ENCODE peak calls at places on chromosomes 2 and 18, in six cellular contexts. D is left ventricle myocardium inferior; E is keratinocyte; P is cardiac muscle cell; F is astrocyte of the spinal cord; S is CD8-positive, alpha-beta T cell. U is an unnamed sample.
A peak's percentile ranks its signal among the peaks of the same experiment; 100 is the strongest.

GRCh38 chr18:48742304-48742703 is 203.5 kb downstream of the CTIF start:
- DNase-seq in E (no peak), D (no peak), S (no peak), P (no peak), F (no peak), U (no peak)

GRCh38 chr2:99827296-99827999 is 314.9 kb downstream of the AFF3 start:
- DNase-seq in D (no peak), F (no peak), E (no peak), P (no peak), S (no peak), U (no peak)

GRCh38 chr2:97678217-97678762 is 8.8 kb downstream of the C2orf92 start:
- DNase-seq in D (no peak), E (no peak), P (no peak), F (no peak), S (no peak), U (no peak)

GRCh38 chr18:5107990-5108389 is 89.1 kb downstream of the AKAIN1 start:
- DNase-seq in S (no peak), P (no peak), D (no peak), E (no peak), F (no peak), U (no peak)

GRCh38 chr2:99787011-99787410 is 297.2 kb upstream of the REV1 start:
- DNase-seq in P (no peak), S (no peak), E (no peak), D (no peak), F (no peak), U (no peak)

GRCh38 chr18:11156977-11157376 is 7.6 kb upstream of the PIEZO2 start:
- DNase-seq in P (no peak), D (no peak), F (no peak), E (no peak), S (no peak), U (no peak)

GRCh38 chr2:85949280-85949679 is 60.5 kb upstream of the ST3GAL5 start:
- DNase-seq in P (peak; percentile 72), F (no peak), D (no peak), S (no peak), E (no peak), U (no peak)

GRCh38 chr2:213251618-213252017 is 32.6 kb upstream of the SPAG16 start:
- DNase-seq in F (peak; percentile 84), S (no peak), D (no peak), E (peak; percentile 25), P (peak; percentile 89), U (no peak)

GRCh38 chr18:22930089-22930713 is 2.9 kb upstream of the RBBP8 start:
- DNase-seq in F (peak; percentile 71), P (peak; percentile 77), S (peak; percentile 82), E (no peak), D (peak; percentile 58), U (peak; percentile 70)

GRCh38 chr2:10909050-10909995 is 2.4 kb upstream of the KCNF1 start:
- DNase-seq in D (no peak), P (no peak), E (no peak), S (no peak), F (no peak), U (no peak)

GRCh38 chr2:74919827-74920226 is 38.6 kb upstream of the POLE4 start:
- DNase-seq in D (peak; percentile 60), E (no peak), F (peak; percentile 47), P (peak; percentile 70), S (peak; percentile 83), U (peak; percentile 25)

GRCh38 chr18:3605562-3606443 is 155.8 kb downstream of the TGIF1 start:
- DNase-seq in E (no peak), S (peak; percentile 56), F (peak; percentile 68), D (no peak), P (peak; percentile 66), U (no peak)

GRCh38 chr18:24918257-24918656 is 433.7 kb downstream of the ZNF521 start:
- DNase-seq in F (no peak), P (no peak), D (no peak), S (no peak), E (no peak), U (no peak)

GRCh38 chr2:137929504-137929886 is 34.8 kb upstream of the HNMT start:
- DNase-seq in S (no peak), D (no peak), P (no peak), E (no peak), F (no peak), U (no peak)

GRCh38 chr2:11356760-11357159 is 12.3 kb upstream of the ROCK2 start:
- DNase-seq in E (no peak), S (no peak), D (no peak), F (no peak), P (no peak), U (no peak)

GRCh38 chr2:205261631-205262030 is 420.7 kb upstream of the NRP2 start:
- DNase-seq in E (no peak), F (no peak), S (no peak), P (no peak), D (no peak), U (no peak)

GRCh38 chr18:29378739-29379138 is 1201.8 kb upstream of the CDH2 start:
- DNase-seq in D (no peak), S (no peak), F (peak; percentile 3), P (no peak), E (no peak), U (no peak)

GRCh38 chr2:52611757-52612156 is 1155.8 kb upstream of the CHAC2 start:
- DNase-seq in P (no peak), E (no peak), S (no peak), F (no peak), D (no peak), U (no peak)

GRCh38 chr2:123438277-123439050 is 586.6 kb upstream of the CNTNAP5 start:
- DNase-seq in S (no peak), E (no peak), F (no peak), P (peak; percentile 29), D (no peak), U (no peak)

GRCh38 chr2:219058541-219059374 is 2.0 kb downstream of the IHH start:
- DNase-seq in P (peak; percentile 35), F (no peak), D (peak; percentile 50), E (no peak), S (no peak), U (no peak)

GRCh38 chr2:219057709-219058540 is 2.8 kb downstream of the IHH start:
- DNase-seq in P (peak; percentile 73), E (no peak), F (peak; percentile 57), S (peak; percentile 83), D (peak; percentile 73), U (peak; percentile 69)

GRCh38 chr2:219059375-219059724 is 1.4 kb downstream of the IHH start:
- DNase-seq in S (no peak), P (no peak), F (no peak), D (no peak), E (no peak), U (no peak)

GRCh38 chr2:219060821-219061791 is at the start of gene IHH:
- DNase-seq in S (no peak), F (no peak), P (peak; percentile 20), D (no peak), E (no peak), U (no peak)

GRCh38 chr2:219059725-219060682 is 717 bp downstream of the IHH start:
- DNase-seq in F (no peak), E (no peak), P (no peak), D (no peak), S (no peak), U (no peak)
- H3K4me3 ChIP-seq in F (no peak overlapping the region), E (no peak overlapping the region), P (no peak overlapping the region), D (peak overlapping the region; percentile 55), S (peak overlapping the region; percentile 15), U (peak overlapping the region; percentile 9)

GRCh38 chr2:182818541-182819308 is 47.7 kb downstream of the FRZB start:
- DNase-seq in S (no peak), P (no peak), F (no peak), E (no peak), D (no peak), U (no peak)
- H3K4me3 ChIP-seq in S (no peak overlapping the region), P (no peak overlapping the region), F (no peak overlapping the region), E (no peak overlapping the region), D (no peak overlapping the region), U (no peak overlapping the region)

GRCh38 chr2:227474406-227474805 is 2.5 kb downstream of the AGFG1 start:
- DNase-seq in D (no peak), P (no peak), F (no peak), E (no peak), S (no peak), U (no peak)
- H3K4me3 ChIP-seq in D (peak overlapping the region; percentile 92), P (no peak overlapping the region), F (no peak overlapping the region), E (no peak overlapping the region), S (no peak overlapping the region), U (no peak overlapping the region)

GRCh38 chr2:239239607-239240479 is 161.0 kb downstream of the HDAC4 start:
- DNase-seq in P (peak; percentile 33), D (no peak), F (no peak), E (no peak), S (no peak), U (peak; percentile 20)
- H3K4me3 ChIP-seq in P (no peak overlapping the region), D (peak overlapping the region; percentile 48), F (no peak overlapping the region), E (no peak overlapping the region), S (no peak overlapping the region), U (no peak overlapping the region)

DNA sequence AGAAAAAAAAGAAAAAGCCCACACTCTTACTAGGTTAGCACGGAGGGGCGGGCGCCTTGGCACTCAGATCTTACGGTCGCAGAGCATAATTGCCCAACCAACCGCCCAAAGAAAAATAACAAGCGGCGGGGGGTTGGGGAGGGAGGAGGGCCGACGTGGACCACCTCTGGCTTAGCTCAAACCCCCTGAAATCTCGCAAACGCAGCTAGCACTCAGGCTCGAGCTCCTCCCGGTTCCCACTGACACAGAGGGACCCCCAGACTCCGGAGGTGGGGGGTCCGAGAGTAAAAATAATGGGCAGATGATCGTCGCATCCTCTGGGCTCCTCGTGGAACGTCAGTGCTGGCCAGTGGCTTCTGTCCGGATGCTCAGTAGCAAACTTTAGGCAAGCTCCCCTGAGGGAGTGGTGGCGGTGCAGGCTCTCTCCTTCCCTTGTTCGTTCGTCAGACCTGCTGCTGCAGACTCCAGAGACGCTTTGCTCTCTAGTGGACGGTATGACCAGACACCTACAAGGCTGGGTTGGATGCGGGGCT is 12.0 kb downstream of the CATIP start:
- DNase-seq in F (no peak), E (no peak), P (peak; percentile 37), S (no peak), D (no peak), U (peak; percentile 76)
- H3K4me3 ChIP-seq in F (no peak overlapping the region), E (no peak overlapping the region), P (no peak overlapping the region), S (no peak overlapping the region), D (peak overlapping the region; percentile 76), U (peak overlapping the region; percentile 45)

GRCh38 chr2:161418275-161418714 is 2.2 kb downstream of the TBR1 start:
- DNase-seq in F (peak; percentile 13), D (no peak), E (no peak), P (no peak), S (no peak), U (no peak)

GRCh38 chr2:161419338-161419965 is 3.4 kb downstream of the TBR1 start:
- DNase-seq in S (no peak), P (no peak), E (no peak), D (no peak), F (no peak), U (no peak)

GRCh38 chr2:161417428-161418274 is 1.6 kb downstream of the TBR1 start:
- DNase-seq in F (no peak), P (no peak), E (no peak), D (no peak), S (no peak), U (no peak)

GRCh38 chr2:161420406-161421025 is 4.4 kb downstream of the TBR1 start:
- DNase-seq in D (no peak), E (no peak), F (no peak), S (no peak), P (no peak), U (no peak)

GRCh38 chr2:161418715-161419337 is 2.7 kb downstream of the TBR1 start:
- DNase-seq in P (peak; percentile 18), D (no peak), E (no peak), S (no peak), F (peak; percentile 12), U (no peak)
- H3K4me3 ChIP-seq in P (peak overlapping the region; percentile 34), D (peak overlapping the region; percentile 40), E (no peak overlapping the region), S (no peak overlapping the region), F (no peak overlapping the region), U (no peak overlapping the region)

GRCh38 chr2:54968561-54969218 is 81.6 kb downstream of the RTN4 start:
- DNase-seq in S (no peak), F (no peak), D (no peak), P (peak; percentile 37), E (no peak), U (no peak)
- H3K4me3 ChIP-seq in S (no peak overlapping the region), F (no peak overlapping the region), D (no peak overlapping the region), P (no peak overlapping the region), E (no peak overlapping the region), U (no peak overlapping the region)